ENCODE peak calls at places on chromosomes 5 and 9, in five cellular contexts. V is osteocyte, J is kidney, R is AG10803, U is AG09319. K is an unnamed sample.

GRCh38 chr5:113179156-113179555 is 202.6 kb downstream of the DCP2 start:
- DNase-seq in V (no peak), J (no peak), R (peak; percentile 45), U (no peak), K (no peak)

GRCh38 chr5:113122053-113122452 is 145.5 kb downstream of the DCP2 start:
- DNase-seq in V (no peak), J (no peak), R (peak; percentile 97), U (peak; percentile 66), K (no peak)

GRCh38 chr5:150124111-150124557 is 31.5 kb downstream of the PDGFRB start:
- DNase-seq in V (no peak), J (peak; percentile 73), R (no peak), U (no peak), K (no peak)

GRCh38 chr9:6098431-6098830 is 83.0 kb upstream of the RANBP6 start:
- DNase-seq in V (no peak), J (no peak), R (peak; percentile 9), U (no peak), K (no peak)

GRCh38 chr9:128151343-128152132 is 2.3 kb downstream of the LCN2 start:
- DNase-seq in V (no peak), J (peak; percentile 58), R (no peak), U (no peak), K (no peak)

GRCh38 chr9:134971196-134971595 is 53.5 kb upstream of the FCN1 start:
- DNase-seq in V (no peak), J (peak; percentile 42), R (no peak), U (no peak), K (peak; percentile 48)

GRCh38 chr5:38634961-38635369 is 78.5 kb upstream of the LIFR start:
- DNase-seq in V (no peak), J (no peak), R (no peak), U (no peak), K (no peak)

GRCh38 chr5:142816577-142816976 is 46.4 kb downstream of the ARHGAP26 start:
- DNase-seq in V (no peak), J (no peak), R (peak; percentile 50), U (no peak), K (no peak)

GRCh38 chr5:75734913-75735789 is 17.9 kb upstream of the POC5 start:
- DNase-seq in V (no peak), J (no peak), R (peak; percentile 3), U (no peak), K (no peak)

GRCh38 chr5:169415351-169415750 is 114.4 kb upstream of the SLIT3 start:
- DNase-seq in V (no peak), J (no peak), R (peak; percentile 43), U (no peak), K (no peak)

GRCh38 chr5:122077451-122078115 is 476 bp downstream of the LOX start:
- DNase-seq in V (peak; percentile 84), J (peak; percentile 77), R (no peak), U (no peak), K (peak; percentile 73)

GRCh38 chr9:134641173-134641985 is at the start of gene COL5A1:
- DNase-seq in V (peak; percentile 98), J (peak; percentile 96), R (peak; percentile 92), U (peak; percentile 84), K (peak; percentile 93)

GRCh38 chr5:160233215-160233614 is 3.9 kb downstream of the FABP6 start:
- DNase-seq in V (no peak), J (no peak), R (peak; percentile 31), U (no peak), K (no peak)

GRCh38 chr5:78899922-78900362 is 85.2 kb downstream of the ARSB start:
- DNase-seq in V (no peak), J (no peak), R (peak; percentile 56), U (no peak), K (no peak)
- TF ChIP-seq CTCF in V (peak; percentile 61), J (peak; percentile 56), R (peak; percentile 91), U (peak; percentile 77), K (peak; percentile 75)

GRCh38 chr5:174098694-174099093 is 53.2 kb downstream of the NSG2 start:
- DNase-seq in V (no peak), J (no peak), R (no peak), U (no peak), K (no peak)

GRCh38 chr5:174093132-174093531 is 47.6 kb downstream of the NSG2 start:
- DNase-seq in V (no peak), J (no peak), R (no peak), U (no peak), K (no peak)

GRCh38 chr5:174097486-174098185 is 52.1 kb downstream of the NSG2 start:
- DNase-seq in V (no peak), J (no peak), R (peak; percentile 18), U (no peak), K (no peak)

GRCh38 chr5:174094857-174095606 is 49.5 kb downstream of the NSG2 start:
- DNase-seq in V (no peak), J (no peak), R (no peak), U (no peak), K (no peak)

DNA sequence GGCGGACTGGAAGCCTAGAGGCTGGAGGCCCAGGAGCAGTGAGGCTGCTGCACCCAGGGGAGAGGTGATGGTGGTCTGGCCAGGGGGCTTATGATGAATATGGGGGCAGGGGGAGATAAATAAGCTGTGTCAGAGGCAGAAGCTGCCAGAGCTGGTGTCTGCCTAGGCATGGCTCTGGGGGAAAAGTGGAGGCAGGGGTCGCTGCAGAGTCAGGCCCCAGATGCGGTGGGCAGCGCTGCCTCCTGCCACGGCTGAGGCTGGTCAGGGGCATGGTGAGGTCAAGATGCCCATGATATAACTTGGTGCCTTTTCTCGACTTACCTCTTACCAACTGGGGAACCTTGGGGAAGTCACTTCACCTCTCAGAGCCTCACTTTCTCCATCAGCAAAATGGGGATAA is 51.1 kb downstream of the NSG2 start:
- DNase-seq in V (no peak), J (no peak), R (no peak), U (no peak), K (no peak)
- TF ChIP-seq CTCF in V (no peak), J (no peak), R (no peak), U (no peak), K (no peak)

GRCh38 chr5:156326718-156327259 is at the start of gene SGCD:
- DNase-seq in V (peak; percentile 87), J (peak; percentile 79), R (peak; percentile 98), U (peak; percentile 92), K (no peak)
- TF ChIP-seq CTCF in V (peak; percentile 30), J (no peak), R (peak; percentile 37), U (peak; percentile 40), K (no peak)

DNA sequence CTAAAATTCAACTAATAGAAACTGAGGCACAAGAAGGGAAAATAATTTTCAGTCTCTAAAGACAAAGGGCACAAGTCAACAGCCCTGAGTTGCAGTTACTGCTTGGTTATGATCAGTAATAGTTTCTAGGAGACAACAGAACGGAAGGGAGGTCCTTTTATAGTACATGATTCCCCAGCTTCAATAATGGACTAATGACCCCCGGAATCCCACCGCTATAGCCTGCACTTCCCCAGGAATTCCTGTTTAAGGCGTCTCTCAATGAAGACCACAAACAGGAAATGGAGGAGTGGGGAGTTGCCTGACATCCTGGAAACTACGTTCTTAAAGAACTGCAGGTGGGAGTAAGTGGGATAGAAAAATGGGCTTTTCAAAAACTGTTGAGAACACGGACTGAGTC is 60.6 kb downstream of the DIAPH1 start:
- DNase-seq in V (no peak), J (no peak), R (no peak), U (no peak), K (no peak)
- TF ChIP-seq CTCF in V (peak; percentile 4), J (no peak), R (no peak), U (no peak), K (peak; percentile 57)